ENCODE peak calls at places on chromosomes 2 and 18, in seven cellular contexts. R is RWPE1; Y is cardiac septum; V is tibial artery; N is stimulated activated CD8-positive, alpha-beta memory T cell treated with anti-CD3 and anti-CD28 coated beads, Interleukin-12 subunit alpha, Interleukin-12 subunit beta, amount 100 ng/mL, for 4 hours; J is Peyer's patch; C is substantia nigra. B is an unnamed sample.

GRCh38 chr2:170005702-170006101 is 172.2 kb upstream of the MYO3B start:
- DNase-seq in R (no peak), Y (no peak), V (no peak), N (no peak), J (no peak), C (no peak), B (peak)

GRCh38 chr2:190405069-190405468 is 3.1 kb upstream of the MFSD6 start:
- DNase-seq in R (no peak), Y (no peak), V (no peak), N (no peak), J (no peak), C (no peak), B (no peak)

GRCh38 chr18:36468161-36468560 is 170.6 kb downstream of the FHOD3 start:
- DNase-seq in R (no peak), Y (peak), V (no peak), N (no peak), J (no peak), C (no peak), B (no peak)

GRCh38 chr2:57906152-57906732 is 140.4 kb upstream of the VRK2 start:
- DNase-seq in R (peak), Y (no peak), V (no peak), N (no peak), J (no peak), C (no peak), B (no peak)

GRCh38 chr18:49863769-49864615 is 50.7 kb upstream of the ACAA2 start:
- DNase-seq in R (no peak), Y (no peak), V (no peak), N (no peak), J (no peak), C (no peak), B (no peak)

GRCh38 chr2:99084256-99084655 is 57.3 kb upstream of the C2orf15 start:
- DNase-seq in R (no peak), Y (no peak), V (no peak), N (no peak), J (no peak), C (no peak), B (peak)

GRCh38 chr2:32182667-32183066 is 17.0 kb downstream of the SLC30A6 start:
- DNase-seq in R (no peak), Y (no peak), V (no peak), N (no peak), J (no peak), C (no peak), B (no peak)

GRCh38 chr2:168156661-168157060 is 90.7 kb downstream of the STK39 start:
- DNase-seq in R (peak), Y (no peak), V (no peak), N (no peak), J (no peak), C (no peak), B (no peak)

GRCh38 chr18:26021061-26021754 is 69.2 kb downstream of the SS18 start:
- DNase-seq in R (no peak), Y (no peak), V (no peak), N (no peak), J (no peak), C (no peak), B (no peak)

B was measured in H9.